ENCODE peak calls at places on chromosome 1, in four cellular contexts. E, G, J and H are unnamed samples.

GRCh38 chr1:70204578-70204977 is 801 bp downstream of the LRRC40 start:
- DNase-seq in E (no peak), G (no peak), J (no peak), H (no peak)

GRCh38 chr1:241603626-241604337 is 36.4 kb downstream of the CHML start:
- DNase-seq in E (peak), G (no peak), J (no peak), H (no peak)

GRCh38 chr1:243293941-243294722 is 38.3 kb downstream of the SDCCAG8 start:
- DNase-seq in E (no peak), G (no peak), J (no peak), H (no peak)

GRCh38 chr1:39317910-39318633 is 113.6 kb downstream of the MACF1 start:
- DNase-seq in E (no peak), G (no peak), J (no peak), H (no peak)

GRCh38 chr1:227465256-227465655 is 98.1 kb upstream of the ZNF678 start:
- DNase-seq in E (no peak), G (no peak), J (no peak), H (no peak)

GRCh38 chr1:9136925-9137324 is 8.0 kb upstream of the GPR157 start:
- DNase-seq in E (no peak), G (no peak), J (no peak), H (no peak)

GRCh38 chr1:12594966-12595838 is 22.8 kb downstream of the DHRS3 start:
- DNase-seq in E (no peak), G (no peak), J (peak), H (no peak)

GRCh38 chr1:188986751-188987417 is 1490.8 kb downstream of the BRINP3 start:
- DNase-seq in E (no peak), G (no peak), J (no peak), H (no peak)

GRCh38 chr1:178037510-178038253 is 56.2 kb upstream of the RASAL2 start:
- DNase-seq in E (peak), G (no peak), J (no peak), H (no peak)